ENCODE peak calls at places on chromosomes 6 and 20, in nine cellular contexts. G, V, C, U, B, N, Z, X and I are unnamed samples.
A peak's percentile ranks its signal among the peaks of the same experiment; 100 is the strongest.

GRCh38 chr6:13135152-13135551 is 193.2 kb downstream of the TBC1D7 start:
- DNase-seq in G (no peak), V (no peak), C (no peak), U (no peak), B (no peak), N (no peak), Z (no peak), X (no peak), I (no peak)

GRCh38 chr6:36120979-36121706 is 9.2 kb upstream of the MAPK13 start:
- DNase-seq in G (peak; percentile 47), V (peak; percentile 48), C (peak; percentile 73), U (no peak), B (peak; percentile 34), N (peak; percentile 70), Z (no peak), X (peak; percentile 60), I (peak; percentile 88)

GRCh38 chr6:148441454-148441911 is 98.8 kb downstream of the SASH1 start:
- DNase-seq in G (peak; percentile 83), V (no peak), C (no peak), U (no peak), B (no peak), N (peak; percentile 33), Z (no peak), X (no peak), I (peak; percentile 40)

GRCh38 chr20:47998736-47999135 is 213.5 kb upstream of the SULF2 start:
- DNase-seq in G (no peak), V (no peak), C (no peak), U (peak; percentile 58), B (no peak), N (no peak), Z (no peak), X (no peak), I (no peak)

GRCh38 chr6:168655462-168656152 is 214.6 kb downstream of the SMOC2 start:
- DNase-seq in G (no peak), V (no peak), C (peak; percentile 30), U (no peak), B (no peak), N (no peak), Z (no peak), X (no peak), I (no peak)

GRCh38 chr6:26045939-26046368 is 41.3 kb upstream of the HFE start:
- DNase-seq in G (peak; percentile 31), V (no peak), C (no peak), U (no peak), B (no peak), N (no peak), Z (no peak), X (no peak), I (no peak)

GRCh38 chr6:66161546-66162108 is 454.6 kb upstream of the EYS start:
- DNase-seq in G (no peak), V (no peak), C (no peak), U (no peak), B (no peak), N (no peak), Z (no peak), X (no peak), I (no peak)

GRCh38 chr20:64090165-64090564 is 6.0 kb upstream of the LKAAEAR1 start:
- DNase-seq in G (no peak), V (no peak), C (no peak), U (peak; percentile 75), B (no peak), N (no peak), Z (no peak), X (no peak), I (no peak)

GRCh38 chr20:49700411-49701185 is 13.1 kb downstream of the B4GALT5 start:
- DNase-seq in G (peak; percentile 80), V (no peak), C (no peak), U (no peak), B (no peak), N (no peak), Z (no peak), X (no peak), I (no peak)

GRCh38 chr6:624979-625378 is 31.9 kb downstream of the HUS1B start:
- DNase-seq in G (peak; percentile 11), V (no peak), C (no peak), U (no peak), B (no peak), N (peak; percentile 38), Z (no peak), X (no peak), I (no peak)

GRCh38 chr20:2688041-2688591 is 4.5 kb upstream of the EBF4 start:
- DNase-seq in G (peak; percentile 28), V (no peak), C (no peak), U (peak; percentile 79), B (peak; percentile 67), N (peak; percentile 76), Z (peak; percentile 79), X (peak; percentile 34), I (peak; percentile 94)

GRCh38 chr6:1590580-1590979 is 19.1 kb upstream of the FOXC1 start:
- DNase-seq in G (no peak), V (no peak), C (no peak), U (no peak), B (no peak), N (no peak), Z (no peak), X (no peak), I (no peak)

GRCh38 chr6:81875776-81876293 is 123.4 kb upstream of the TENT5A start:
- DNase-seq in G (no peak), V (no peak), C (no peak), U (no peak), B (no peak), N (no peak), Z (no peak), X (no peak), I (no peak)

GRCh38 chr6:11491998-11492397 is 45.6 kb upstream of the TMEM170B start:
- DNase-seq in G (no peak), V (peak; percentile 16), C (no peak), U (no peak), B (no peak), N (no peak), Z (no peak), X (no peak), I (no peak)

GRCh38 chr20:59308493-59309201 is 8.2 kb downstream of the EDN3 start:
- DNase-seq in G (no peak), V (no peak), C (no peak), U (no peak), B (no peak), N (peak; percentile 70), Z (no peak), X (no peak), I (no peak)

GRCh38 chr6:684831-685636 is 7.9 kb downstream of the EXOC2 start:
- DNase-seq in G (peak; percentile 59), V (no peak), C (no peak), U (no peak), B (no peak), N (no peak), Z (no peak), X (no peak), I (peak; percentile 58)

GRCh38 chr6:5749666-5750215 is 257.0 kb downstream of the NRN1 start:
- DNase-seq in G (no peak), V (no peak), C (no peak), U (no peak), B (no peak), N (no peak), Z (no peak), X (no peak), I (no peak)

GRCh38 chr20:32447136-32448027 is 89.3 kb downstream of the ASXL1 start:
- DNase-seq in G (no peak), V (no peak), C (no peak), U (no peak), B (no peak), N (no peak), Z (peak; percentile 4), X (no peak), I (no peak)

GRCh38 chr6:103122766-103123601 is 1729.5 kb downstream of the GRIK2 start:
- DNase-seq in G (peak; percentile 18), V (no peak), C (no peak), U (peak; percentile 91), B (no peak), N (peak; percentile 86), Z (peak; percentile 87), X (no peak), I (peak; percentile 57)

GRCh38 chr20:49697071-49697470 is 16.6 kb downstream of the B4GALT5 start:
- DNase-seq in G (no peak), V (no peak), C (no peak), U (no peak), B (no peak), N (peak; percentile 51), Z (no peak), X (no peak), I (no peak)

GRCh38 chr6:52543729-52544324 is 33.0 kb downstream of the TRAM2 start:
- DNase-seq in G (peak; percentile 56), V (no peak), C (peak; percentile 60), U (no peak), B (no peak), N (no peak), Z (no peak), X (no peak), I (no peak)

GRCh38 chr20:31894980-31895675 is 24.7 kb downstream of the TTLL9 start:
- DNase-seq in G (peak; percentile 88), V (peak; percentile 72), C (peak; percentile 87), U (no peak), B (no peak), N (peak; percentile 60), Z (no peak), X (peak; percentile 23), I (peak; percentile 26)

GRCh38 chr20:34215711-34216381 is 25.4 kb upstream of the ASIP start:
- DNase-seq in G (peak; percentile 61), V (peak; percentile 59), C (peak; percentile 87), U (peak; percentile 85), B (no peak), N (peak; percentile 92), Z (peak; percentile 87), X (peak; percentile 87), I (peak; percentile 77)
- TF ChIP-seq CTCF in G (no peak), V (no peak), C (no peak), U (no peak), B (no peak), N (peak; percentile 6), Z (no peak), X (no peak), I (no peak)

DNA sequence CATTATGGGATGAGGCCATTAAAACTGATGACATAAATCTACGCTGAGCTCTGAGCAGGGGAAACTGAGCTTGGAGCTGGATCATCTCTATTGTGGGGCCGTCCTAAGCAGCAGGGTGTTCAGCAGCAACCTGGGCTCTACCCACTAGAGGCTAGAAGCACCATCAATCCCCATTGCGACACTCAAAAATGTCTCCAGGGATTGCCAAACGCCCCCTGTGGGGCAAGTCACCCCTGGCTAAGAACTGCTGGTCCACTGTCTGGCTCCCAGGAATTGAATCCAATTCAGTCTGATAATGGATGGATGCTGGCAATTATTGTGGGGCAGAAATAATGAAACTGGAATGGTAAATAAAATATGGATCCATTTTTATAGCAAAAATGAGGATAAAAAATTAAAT is 38.2 kb downstream of the PMEPA1 start:
- DNase-seq in G (no peak), V (no peak), C (no peak), U (no peak), B (no peak), N (no peak), Z (no peak), X (no peak), I (no peak)
- TF ChIP-seq CTCF in G (no peak), V (peak; percentile 17), C (no peak), U (no peak), B (no peak), N (no peak), Z (no peak), X (no peak), I (no peak)

GRCh38 chr6:105363100-105363754 is 39.7 kb downstream of the PREP start:
- DNase-seq in G (peak; percentile 59), V (no peak), C (no peak), U (no peak), B (no peak), N (peak; percentile 44), Z (no peak), X (no peak), I (no peak)
- TF ChIP-seq CTCF in G (peak; percentile 55), V (no peak), C (no peak), U (no peak), B (no peak), N (peak; percentile 61), Z (no peak), X (peak; percentile 36), I (no peak)

GRCh38 chr20:14523090-14523489 is 185.7 kb upstream of the FLRT3 start:
- DNase-seq in G (no peak), V (no peak), C (no peak), U (no peak), B (no peak), N (no peak), Z (no peak), X (no peak), I (no peak)
- TF ChIP-seq CTCF in G (no peak), V (no peak), C (no peak), U (no peak), B (no peak), N (no peak), Z (no peak), X (no peak), I (no peak)